ENCODE peak calls at places on chromosomes 11 and 22, in seven cellular contexts. One of them, this sample, is unnamed.

GRCh38 chr11:109120341-109120740 is 301.6 kb upstream of the C11orf87 start:
- DNase-seq in AG09309: no peak
- DNase-seq in adrenal gland: no peak
- DNase-seq in cardiac muscle cell: no peak
- DNase-seq in tibial nerve: no peak
- DNase-seq in IMR-90: no peak
- DNase-seq in neural progenitor cell: no peak
- DNase-seq in this sample: no peak

GRCh38 chr11:78313181-78313788 is 104.3 kb downstream of the GAB2 start:
- DNase-seq in AG09309: peak; percentile 55
- DNase-seq in tibial nerve: no peak
- DNase-seq in cardiac muscle cell: peak; percentile 79
- DNase-seq in adrenal gland: peak; percentile 46
- DNase-seq in IMR-90: peak; percentile 79
- DNase-seq in neural progenitor cell: no peak
- DNase-seq in this sample: peak; percentile 31

GRCh38 chr11:112229746-112230433 is 3.7 kb downstream of the PTS start:
- DNase-seq in IMR-90: peak; percentile 86
- DNase-seq in cardiac muscle cell: peak; percentile 92
- DNase-seq in adrenal gland: no peak
- DNase-seq in AG09309: peak; percentile 88
- DNase-seq in neural progenitor cell: no peak
- DNase-seq in tibial nerve: no peak
- DNase-seq in this sample: no peak

GRCh38 chr11:11038339-11039248 is 180.7 kb upstream of the ZBED5 start:
- DNase-seq in neural progenitor cell: peak; percentile 18
- DNase-seq in IMR-90: no peak
- DNase-seq in cardiac muscle cell: no peak
- DNase-seq in adrenal gland: no peak
- DNase-seq in AG09309: no peak
- DNase-seq in tibial nerve: no peak
- DNase-seq in this sample: no peak

GRCh38 chr22:33337524-33337923 is 279.3 kb upstream of the SYN3 start:
- DNase-seq in AG09309: no peak
- DNase-seq in tibial nerve: no peak
- DNase-seq in IMR-90: no peak
- DNase-seq in adrenal gland: no peak
- DNase-seq in neural progenitor cell: no peak
- DNase-seq in cardiac muscle cell: no peak
- DNase-seq in this sample: no peak

GRCh38 chr11:132158091-132158490 is 787.7 kb downstream of the NTM start:
- DNase-seq in AG09309: no peak
- DNase-seq in cardiac muscle cell: peak; percentile 25
- DNase-seq in neural progenitor cell: peak; percentile 37
- DNase-seq in IMR-90: peak; percentile 14
- DNase-seq in adrenal gland: no peak
- DNase-seq in tibial nerve: no peak
- DNase-seq in this sample: no peak

GRCh38 chr22:33756508-33756949 is 163.7 kb downstream of the LARGE1 start:
- DNase-seq in tibial nerve: no peak
- DNase-seq in AG09309: no peak
- DNase-seq in IMR-90: no peak
- DNase-seq in adrenal gland: no peak
- DNase-seq in neural progenitor cell: peak; percentile 77
- DNase-seq in cardiac muscle cell: no peak
- DNase-seq in this sample: no peak

GRCh38 chr11:1201395-1202153 is 21.3 kb upstream of the MUC5B start:
- DNase-seq in IMR-90: no peak
- DNase-seq in neural progenitor cell: no peak
- DNase-seq in adrenal gland: no peak
- DNase-seq in cardiac muscle cell: no peak
- DNase-seq in tibial nerve: no peak
- DNase-seq in AG09309: no peak
- DNase-seq in this sample: no peak

GRCh38 chr22:31929126-31929928 is 15.0 kb upstream of the YWHAH start:
- DNase-seq in tibial nerve: no peak
- DNase-seq in AG09309: no peak
- DNase-seq in cardiac muscle cell: no peak
- DNase-seq in IMR-90: peak; percentile 51
- DNase-seq in adrenal gland: no peak
- DNase-seq in neural progenitor cell: no peak
- DNase-seq in this sample: peak; percentile 38

GRCh38 chr11:63282579-63282978 is 39.2 kb upstream of the SLC22A25 start:
- DNase-seq in tibial nerve: no peak
- DNase-seq in AG09309: no peak
- DNase-seq in IMR-90: no peak
- DNase-seq in cardiac muscle cell: no peak
- DNase-seq in adrenal gland: no peak
- DNase-seq in neural progenitor cell: no peak
- DNase-seq in this sample: no peak

GRCh38 chr11:116742104-116742503 is 30.7 kb downstream of the BUD13 start:
- DNase-seq in adrenal gland: no peak
- DNase-seq in cardiac muscle cell: peak; percentile 42
- DNase-seq in neural progenitor cell: no peak
- DNase-seq in AG09309: no peak
- DNase-seq in IMR-90: peak; percentile 62
- DNase-seq in tibial nerve: no peak
- DNase-seq in this sample: no peak

GRCh38 chr11:44680982-44681597 is 45.7 kb upstream of the TSPAN18 start:
- DNase-seq in AG09309: no peak
- DNase-seq in cardiac muscle cell: peak; percentile 47
- DNase-seq in neural progenitor cell: no peak
- DNase-seq in adrenal gland: no peak
- DNase-seq in tibial nerve: no peak
- DNase-seq in IMR-90: no peak
- DNase-seq in this sample: no peak

GRCh38 chr11:132234878-132235277 is 864.5 kb downstream of the NTM start:
- DNase-seq in neural progenitor cell: no peak
- DNase-seq in AG09309: peak; percentile 29
- DNase-seq in adrenal gland: no peak
- DNase-seq in IMR-90: peak; percentile 93
- DNase-seq in tibial nerve: no peak
- DNase-seq in cardiac muscle cell: peak; percentile 20
- DNase-seq in this sample: peak; percentile 35

GRCh38 chr11:120168108-120168959 is 30.4 kb upstream of the TRIM29 start:
- DNase-seq in IMR-90: peak; percentile 37
- DNase-seq in neural progenitor cell: no peak
- DNase-seq in adrenal gland: no peak
- DNase-seq in AG09309: no peak
- DNase-seq in tibial nerve: no peak
- DNase-seq in cardiac muscle cell: no peak
- DNase-seq in this sample: no peak

GRCh38 chr11:12777208-12777874 is 103.1 kb downstream of the TEAD1 start:
- DNase-seq in cardiac muscle cell: peak; percentile 54
- DNase-seq in IMR-90: peak; percentile 83
- DNase-seq in AG09309: no peak
- DNase-seq in adrenal gland: no peak
- DNase-seq in tibial nerve: no peak
- DNase-seq in neural progenitor cell: no peak
- DNase-seq in this sample: peak; percentile 51

GRCh38 chr22:22593964-22594656 is 35.0 kb upstream of the PRAME start:
- DNase-seq in cardiac muscle cell: peak; percentile 68
- DNase-seq in AG09309: no peak
- DNase-seq in adrenal gland: peak; percentile 68
- DNase-seq in neural progenitor cell: peak; percentile 75
- DNase-seq in tibial nerve: peak; percentile 18
- DNase-seq in IMR-90: peak; percentile 53
- DNase-seq in this sample: no peak

GRCh38 chr11:17653606-17654005 is 65.8 kb upstream of the MYOD1 start:
- DNase-seq in adrenal gland: no peak
- DNase-seq in AG09309: no peak
- DNase-seq in tibial nerve: no peak
- DNase-seq in IMR-90: no peak
- DNase-seq in cardiac muscle cell: no peak
- DNase-seq in neural progenitor cell: no peak
- DNase-seq in this sample: no peak

GRCh38 chr11:45859661-45860140 is 12.4 kb downstream of the CRY2 start:
- DNase-seq in AG09309: peak; percentile 99
- DNase-seq in adrenal gland: peak; percentile 99
- DNase-seq in IMR-90: peak; percentile 99
- DNase-seq in tibial nerve: peak; percentile 83
- DNase-seq in cardiac muscle cell: peak; percentile 99
- DNase-seq in neural progenitor cell: peak; percentile 62
- DNase-seq in this sample: peak; percentile 81

GRCh38 chr11:10838906-10839305 is 18.9 kb downstream of the ZBED5 start:
- DNase-seq in AG09309: no peak
- DNase-seq in tibial nerve: no peak
- DNase-seq in cardiac muscle cell: peak; percentile 20
- DNase-seq in IMR-90: no peak
- DNase-seq in neural progenitor cell: no peak
- DNase-seq in adrenal gland: no peak
- DNase-seq in this sample: no peak

GRCh38 chr22:46779023-46779422 is 16.6 kb downstream of the TBC1D22A start:
- DNase-seq in tibial nerve: no peak
- DNase-seq in adrenal gland: no peak
- DNase-seq in neural progenitor cell: no peak
- DNase-seq in IMR-90: no peak
- DNase-seq in AG09309: no peak
- DNase-seq in cardiac muscle cell: no peak
- DNase-seq in this sample: no peak

GRCh38 chr22:46775789-46776485 is 13.5 kb downstream of the TBC1D22A start:
- DNase-seq in IMR-90: no peak
- DNase-seq in cardiac muscle cell: no peak
- DNase-seq in tibial nerve: no peak
- DNase-seq in AG09309: no peak
- DNase-seq in neural progenitor cell: no peak
- DNase-seq in adrenal gland: no peak
- DNase-seq in this sample: no peak

GRCh38 chr22:46776876-46777608 is 14.6 kb downstream of the TBC1D22A start:
- DNase-seq in neural progenitor cell: no peak
- DNase-seq in AG09309: no peak
- DNase-seq in adrenal gland: no peak
- DNase-seq in IMR-90: no peak
- DNase-seq in tibial nerve: no peak
- DNase-seq in cardiac muscle cell: no peak
- DNase-seq in this sample: no peak

GRCh38 chr22:46776486-46776826 is 14.0 kb downstream of the TBC1D22A start:
- DNase-seq in IMR-90: no peak
- DNase-seq in adrenal gland: no peak
- DNase-seq in AG09309: no peak
- DNase-seq in neural progenitor cell: no peak
- DNase-seq in cardiac muscle cell: no peak
- DNase-seq in tibial nerve: no peak
- DNase-seq in this sample: no peak

DNA sequence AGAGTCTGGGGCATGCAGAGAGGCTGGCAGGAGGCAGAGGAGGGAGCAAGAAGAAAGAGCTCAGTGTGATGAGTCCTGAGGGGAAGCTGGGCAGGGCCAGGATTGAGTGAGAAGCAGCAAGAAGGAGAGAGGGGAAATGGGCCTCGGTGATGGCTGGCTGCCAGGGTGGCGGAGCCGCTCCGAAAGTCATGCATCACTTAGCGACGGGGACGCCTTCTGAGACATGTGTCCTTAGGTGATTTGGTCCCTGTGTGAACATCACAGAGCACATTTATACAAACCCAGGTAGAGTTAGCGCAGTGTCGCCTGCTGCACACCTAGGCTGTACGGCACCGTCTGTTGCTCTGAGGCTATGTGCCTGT is 15.1 kb downstream of the TBC1D22A start:
- DNase-seq in AG09309: no peak
- DNase-seq in cardiac muscle cell: no peak
- DNase-seq in adrenal gland: no peak
- DNase-seq in tibial nerve: peak; percentile 35
- DNase-seq in neural progenitor cell: no peak
- DNase-seq in IMR-90: no peak
- DNase-seq in this sample: no peak
- H3K4me3 ChIP-seq in AG09309: no peak overlapping the region
- H3K4me3 ChIP-seq in cardiac muscle cell: no peak overlapping the region
- H3K4me3 ChIP-seq in adrenal gland: no peak overlapping the region
- H3K4me3 ChIP-seq in tibial nerve: no peak overlapping the region
- H3K4me3 ChIP-seq in neural progenitor cell: no peak overlapping the region
- H3K4me3 ChIP-seq in IMR-90: no peak overlapping the region
- H3K4me3 ChIP-seq in this sample: no peak overlapping the region

GRCh38 chr22:40714514-40714966 is 35.3 kb downstream of the MCHR1 start:
- DNase-seq in cardiac muscle cell: peak; percentile 25
- DNase-seq in AG09309: no peak
- DNase-seq in IMR-90: peak; percentile 68
- DNase-seq in adrenal gland: no peak
- DNase-seq in tibial nerve: no peak
- DNase-seq in neural progenitor cell: peak; percentile 94
- DNase-seq in this sample: no peak
- TF ChIP-seq CTCF in cardiac muscle cell: no peak
- TF ChIP-seq CTCF in AG09309: no peak
- TF ChIP-seq CTCF in IMR-90: no peak
- TF ChIP-seq CTCF in adrenal gland: no peak
- TF ChIP-seq CTCF in tibial nerve: no peak
- TF ChIP-seq CTCF in neural progenitor cell: no peak
- TF ChIP-seq CTCF in this sample: no peak

DNA sequence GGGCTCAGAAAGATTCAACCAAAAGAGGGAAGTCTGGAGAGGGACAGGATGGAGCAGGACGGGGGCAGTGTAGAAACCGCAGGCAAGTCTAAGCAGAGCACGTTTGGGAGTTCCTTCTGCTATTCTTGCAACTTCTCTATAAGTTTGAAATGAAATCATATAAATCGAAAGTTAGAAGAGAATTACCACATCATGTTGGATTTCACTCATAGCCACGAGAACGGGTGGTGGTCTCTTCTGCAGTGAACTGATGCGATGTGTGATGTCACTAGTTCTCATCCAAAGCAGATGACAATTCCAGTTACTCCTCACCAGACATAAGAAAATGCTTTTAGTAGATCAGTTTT is 36.0 kb downstream of the KCNQ1 start:
- DNase-seq in tibial nerve: no peak
- DNase-seq in AG09309: no peak
- DNase-seq in neural progenitor cell: no peak
- DNase-seq in adrenal gland: peak; percentile 30
- DNase-seq in cardiac muscle cell: no peak
- DNase-seq in IMR-90: no peak
- DNase-seq in this sample: no peak
- H3K4me3 ChIP-seq in tibial nerve: no peak overlapping the region
- H3K4me3 ChIP-seq in AG09309: no peak overlapping the region
- H3K4me3 ChIP-seq in neural progenitor cell: no peak overlapping the region
- H3K4me3 ChIP-seq in adrenal gland: no peak overlapping the region
- H3K4me3 ChIP-seq in cardiac muscle cell: no peak overlapping the region
- H3K4me3 ChIP-seq in IMR-90: no peak overlapping the region
- H3K4me3 ChIP-seq in this sample: no peak overlapping the region

GRCh38 chr22:42693055-42693762 is 27.5 kb downstream of the A4GALT start:
- DNase-seq in tibial nerve: no peak
- DNase-seq in IMR-90: no peak
- DNase-seq in adrenal gland: no peak
- DNase-seq in AG09309: no peak
- DNase-seq in cardiac muscle cell: no peak
- DNase-seq in neural progenitor cell: no peak
- DNase-seq in this sample: no peak

GRCh38 chr22:42695294-42695693 is 25.4 kb downstream of the A4GALT start:
- DNase-seq in neural progenitor cell: no peak
- DNase-seq in adrenal gland: no peak
- DNase-seq in IMR-90: no peak
- DNase-seq in cardiac muscle cell: no peak
- DNase-seq in AG09309: no peak
- DNase-seq in tibial nerve: no peak
- DNase-seq in this sample: no peak

GRCh38 chr22:42693763-42694683 is 26.6 kb downstream of the A4GALT start:
- DNase-seq in AG09309: no peak
- DNase-seq in adrenal gland: no peak
- DNase-seq in tibial nerve: no peak
- DNase-seq in cardiac muscle cell: no peak
- DNase-seq in IMR-90: no peak
- DNase-seq in neural progenitor cell: no peak
- DNase-seq in this sample: no peak

GRCh38 chr22:42691440-42691839 is 29.2 kb downstream of the A4GALT start:
- DNase-seq in IMR-90: no peak
- DNase-seq in cardiac muscle cell: no peak
- DNase-seq in neural progenitor cell: no peak
- DNase-seq in adrenal gland: no peak
- DNase-seq in AG09309: no peak
- DNase-seq in tibial nerve: no peak
- DNase-seq in this sample: no peak

GRCh38 chr22:42692239-42693054 is 28.2 kb downstream of the A4GALT start:
- DNase-seq in IMR-90: no peak
- DNase-seq in tibial nerve: no peak
- DNase-seq in cardiac muscle cell: no peak
- DNase-seq in adrenal gland: no peak
- DNase-seq in AG09309: no peak
- DNase-seq in neural progenitor cell: no peak
- DNase-seq in this sample: no peak
- TF ChIP-seq CTCF in IMR-90: no peak
- TF ChIP-seq CTCF in tibial nerve: no peak
- TF ChIP-seq CTCF in cardiac muscle cell: no peak
- TF ChIP-seq CTCF in adrenal gland: no peak
- TF ChIP-seq CTCF in AG09309: no peak
- TF ChIP-seq CTCF in neural progenitor cell: no peak
- TF ChIP-seq CTCF in this sample: peak; percentile 8

This sample was measured in HFF-Myc.